ENCODE peak calls at places on chromosomes 6 and 20, in five cellular contexts. One of them, this sample, is unnamed. For H3K9me3, H3K4me1 and H3K27me3, the result is how much of the 10 kb centered on the place peaks cover.

GRCh38 chr6:127792616-127793015 is 108.2 kb downstream of the THEMIS start:
- DNase-seq in iPS DF 6.9: no peak
- DNase-seq in CD8-positive, alpha-beta memory T cell: no peak
- DNase-seq in neural progenitor cell: no peak
- DNase-seq in cardiac muscle cell: no peak
- DNase-seq in this sample: no peak

GRCh38 chr6:140957334-140957733 is 1175.4 kb upstream of the GJE1 start:
- DNase-seq in neural progenitor cell: no peak
- DNase-seq in CD8-positive, alpha-beta memory T cell: no peak
- DNase-seq in cardiac muscle cell: no peak
- DNase-seq in iPS DF 6.9: no peak
- DNase-seq in this sample: no peak

GRCh38 chr20:41138217-41138526 is 829 bp downstream of the PLCG1 start:
- DNase-seq in cardiac muscle cell: no peak
- DNase-seq in CD8-positive, alpha-beta memory T cell: no peak
- DNase-seq in neural progenitor cell: no peak
- DNase-seq in iPS DF 6.9: no peak
- DNase-seq in this sample: no peak

GRCh38 chr20:5751856-5752255 is 1.7 kb downstream of the SHLD1 start:
- DNase-seq in neural progenitor cell: no peak
- DNase-seq in iPS DF 6.9: no peak
- DNase-seq in cardiac muscle cell: no peak
- DNase-seq in CD8-positive, alpha-beta memory T cell: no peak
- DNase-seq in this sample: no peak

GRCh38 chr6:104640141-104640700 is 219.5 kb downstream of the HACE1 start:
- DNase-seq in iPS DF 6.9: no peak
- DNase-seq in neural progenitor cell: no peak
- DNase-seq in CD8-positive, alpha-beta memory T cell: no peak
- DNase-seq in cardiac muscle cell: no peak
- DNase-seq in this sample: no peak

GRCh38 chr20:46893877-46894578 is 615 bp upstream of the EYA2 start:
- DNase-seq in neural progenitor cell: no peak
- DNase-seq in cardiac muscle cell: no peak
- DNase-seq in CD8-positive, alpha-beta memory T cell: no peak
- DNase-seq in iPS DF 6.9: no peak
- DNase-seq in this sample: no peak

GRCh38 chr6:90425161-90425641 is 128.6 kb upstream of the BACH2 start:
- DNase-seq in iPS DF 6.9: no peak
- DNase-seq in neural progenitor cell: no peak
- DNase-seq in CD8-positive, alpha-beta memory T cell: no peak
- DNase-seq in cardiac muscle cell: no peak
- DNase-seq in this sample: no peak

GRCh38 chr6:56766806-56767178 is 124.1 kb upstream of the DST start:
- DNase-seq in iPS DF 6.9: no peak
- DNase-seq in CD8-positive, alpha-beta memory T cell: no peak
- DNase-seq in neural progenitor cell: no peak
- DNase-seq in cardiac muscle cell: no peak
- DNase-seq in this sample: no peak

GRCh38 chr20:38299963-38300362 is 4.0 kb upstream of the BPI start:
- DNase-seq in iPS DF 6.9: no peak
- DNase-seq in CD8-positive, alpha-beta memory T cell: no peak
- DNase-seq in neural progenitor cell: no peak
- DNase-seq in cardiac muscle cell: no peak
- DNase-seq in this sample: no peak

GRCh38 chr6:169841907-169842606 is 90.6 kb downstream of the ERMARD start:
- DNase-seq in iPS DF 6.9: no peak
- DNase-seq in neural progenitor cell: no peak
- DNase-seq in cardiac muscle cell: no peak
- DNase-seq in CD8-positive, alpha-beta memory T cell: no peak
- DNase-seq in this sample: no peak

GRCh38 chr20:4957939-4958362 is 43.4 kb downstream of the SLC23A2 start:
- DNase-seq in cardiac muscle cell: no peak
- DNase-seq in CD8-positive, alpha-beta memory T cell: no peak
- DNase-seq in neural progenitor cell: no peak
- DNase-seq in iPS DF 6.9: no peak
- DNase-seq in this sample: no peak

GRCh38 chr6:100620085-100620484 is 155.4 kb upstream of the SIM1 start:
- DNase-seq in iPS DF 6.9: no peak
- DNase-seq in CD8-positive, alpha-beta memory T cell: no peak
- DNase-seq in cardiac muscle cell: no peak
- DNase-seq in neural progenitor cell: no peak
- DNase-seq in this sample: no peak

GRCh38 chr6:109512271-109512817 is 29.3 kb upstream of the ZBTB24 start:
- DNase-seq in neural progenitor cell: no peak
- DNase-seq in CD8-positive, alpha-beta memory T cell: no peak
- DNase-seq in cardiac muscle cell: no peak
- DNase-seq in iPS DF 6.9: no peak
- DNase-seq in this sample: no peak

GRCh38 chr6:22248513-22249308 is 48.1 kb downstream of the PRL start:
- DNase-seq in cardiac muscle cell: no peak
- DNase-seq in iPS DF 6.9: no peak
- DNase-seq in CD8-positive, alpha-beta memory T cell: no peak
- DNase-seq in neural progenitor cell: no peak
- DNase-seq in this sample: no peak

GRCh38 chr6:157266274-157267101 is 56.8 kb downstream of the TMEM242 start:
- DNase-seq in iPS DF 6.9: no peak
- DNase-seq in CD8-positive, alpha-beta memory T cell: no peak
- DNase-seq in cardiac muscle cell: no peak
- DNase-seq in neural progenitor cell: no peak
- DNase-seq in this sample: no peak

GRCh38 chr6:156461647-156462046 is 315.5 kb upstream of the ARID1B start:
- DNase-seq in cardiac muscle cell: no peak
- DNase-seq in neural progenitor cell: no peak
- DNase-seq in iPS DF 6.9: no peak
- DNase-seq in CD8-positive, alpha-beta memory T cell: no peak
- DNase-seq in this sample: no peak

GRCh38 chr6:165662671-165663282 is at the start of gene PDE10A:
- DNase-seq in neural progenitor cell: peak
- DNase-seq in iPS DF 6.9: no peak
- DNase-seq in CD8-positive, alpha-beta memory T cell: no peak
- DNase-seq in cardiac muscle cell: peak
- DNase-seq in this sample: no peak

GRCh38 chr20:20370087-20370575 is 2.2 kb downstream of the INSM1 start:
- DNase-seq in cardiac muscle cell: no peak
- DNase-seq in neural progenitor cell: no peak
- DNase-seq in CD8-positive, alpha-beta memory T cell: no peak
- DNase-seq in iPS DF 6.9: no peak
- DNase-seq in this sample: no peak

GRCh38 chr6:26224940-26225847 is 138.0 kb downstream of the HFE start:
- DNase-seq in cardiac muscle cell: peak
- DNase-seq in CD8-positive, alpha-beta memory T cell: no peak
- DNase-seq in neural progenitor cell: peak
- DNase-seq in iPS DF 6.9: no peak
- DNase-seq in this sample: no peak

GRCh38 chr6:42704251-42704936 is 18.0 kb downstream of the PRPH2 start:
- DNase-seq in cardiac muscle cell: peak
- DNase-seq in CD8-positive, alpha-beta memory T cell: no peak
- DNase-seq in iPS DF 6.9: peak
- DNase-seq in neural progenitor cell: no peak
- DNase-seq in this sample: no peak

GRCh38 chr20:25481235-25481917 is 73.9 kb downstream of the GINS1 start:
- DNase-seq in iPS DF 6.9: no peak
- DNase-seq in cardiac muscle cell: no peak
- DNase-seq in CD8-positive, alpha-beta memory T cell: no peak
- DNase-seq in neural progenitor cell: no peak
- DNase-seq in this sample: no peak

GRCh38 chr6:80259113-80259512 is 152.6 kb downstream of the BCKDHB start:
- DNase-seq in cardiac muscle cell: no peak
- DNase-seq in CD8-positive, alpha-beta memory T cell: no peak
- DNase-seq in neural progenitor cell: no peak
- DNase-seq in iPS DF 6.9: no peak
- DNase-seq in this sample: no peak

GRCh38 chr6:159279790-159280277 is 110.6 kb downstream of the FNDC1 start:
- DNase-seq in iPS DF 6.9: no peak
- DNase-seq in CD8-positive, alpha-beta memory T cell: no peak
- DNase-seq in neural progenitor cell: no peak
- DNase-seq in cardiac muscle cell: no peak
- DNase-seq in this sample: no peak

GRCh38 chr6:39240155-39240757 is 11.0 kb upstream of the KCNK5 start:
- DNase-seq in CD8-positive, alpha-beta memory T cell: no peak
- DNase-seq in neural progenitor cell: no peak
- DNase-seq in cardiac muscle cell: no peak
- DNase-seq in iPS DF 6.9: no peak
- DNase-seq in this sample: no peak

GRCh38 chr6:26335631-26336323 is 29.2 kb upstream of the BTN3A2 start:
- DNase-seq in iPS DF 6.9: no peak
- DNase-seq in neural progenitor cell: no peak
- DNase-seq in cardiac muscle cell: no peak
- DNase-seq in CD8-positive, alpha-beta memory T cell: no peak
- DNase-seq in this sample: no peak

GRCh38 chr6:66396549-66396948 is 689.5 kb upstream of the EYS start:
- DNase-seq in iPS DF 6.9: no peak
- DNase-seq in CD8-positive, alpha-beta memory T cell: no peak
- DNase-seq in neural progenitor cell: no peak
- DNase-seq in cardiac muscle cell: no peak
- DNase-seq in this sample: no peak

GRCh38 chr6:152151930-152152329 is 344.4 kb downstream of the ESR1 start:
- DNase-seq in cardiac muscle cell: no peak
- DNase-seq in CD8-positive, alpha-beta memory T cell: no peak
- DNase-seq in iPS DF 6.9: no peak
- DNase-seq in neural progenitor cell: no peak
- DNase-seq in this sample: no peak

GRCh38 chr6:72941751-72942150 is 283.5 kb downstream of the KHDC1L start:
- DNase-seq in neural progenitor cell: no peak
- DNase-seq in CD8-positive, alpha-beta memory T cell: no peak
- DNase-seq in cardiac muscle cell: no peak
- DNase-seq in iPS DF 6.9: no peak
- DNase-seq in this sample: no peak

GRCh38 chr6:88662653-88663174 is 300.7 kb downstream of the RNGTT start:
- DNase-seq in iPS DF 6.9: no peak
- DNase-seq in CD8-positive, alpha-beta memory T cell: no peak
- DNase-seq in neural progenitor cell: no peak
- DNase-seq in cardiac muscle cell: no peak
- DNase-seq in this sample: no peak

GRCh38 chr6:88665131-88665530 is 298.3 kb downstream of the RNGTT start:
- DNase-seq in iPS DF 6.9: no peak
- DNase-seq in CD8-positive, alpha-beta memory T cell: no peak
- DNase-seq in neural progenitor cell: no peak
- DNase-seq in cardiac muscle cell: no peak
- DNase-seq in this sample: no peak

GRCh38 chr6:88661136-88661535 is 302.3 kb downstream of the RNGTT start:
- DNase-seq in cardiac muscle cell: no peak
- DNase-seq in CD8-positive, alpha-beta memory T cell: no peak
- DNase-seq in neural progenitor cell: no peak
- DNase-seq in iPS DF 6.9: no peak
- DNase-seq in this sample: no peak

GRCh38 chr6:88663801-88664200 is 299.6 kb downstream of the RNGTT start:
- DNase-seq in cardiac muscle cell: no peak
- DNase-seq in CD8-positive, alpha-beta memory T cell: no peak
- DNase-seq in iPS DF 6.9: no peak
- DNase-seq in neural progenitor cell: no peak
- DNase-seq in this sample: no peak

DNA sequence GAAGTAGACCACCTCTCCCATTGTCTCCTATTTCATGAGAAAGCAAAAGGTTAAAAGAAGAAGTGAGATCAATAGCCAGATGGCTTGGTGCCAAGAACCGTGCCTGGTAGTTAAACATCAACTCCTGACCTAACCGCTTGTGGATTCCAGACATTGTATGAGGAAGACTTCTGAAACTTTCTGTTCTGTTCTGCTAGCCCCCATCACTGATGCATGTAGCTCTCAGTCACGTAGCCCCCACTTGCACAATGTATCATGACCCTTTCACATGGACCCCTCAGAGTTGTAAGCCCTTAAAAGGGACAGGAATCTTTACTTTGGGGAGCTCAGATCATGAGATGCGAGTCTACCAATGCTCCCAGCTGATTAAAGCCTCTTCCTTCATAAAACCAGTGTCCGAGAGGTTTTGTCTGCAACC is 301.2 kb downstream of the RNGTT start:
- DNase-seq in CD8-positive, alpha-beta memory T cell: no peak
- DNase-seq in cardiac muscle cell: no peak
- DNase-seq in iPS DF 6.9: no peak
- DNase-seq in neural progenitor cell: no peak
- DNase-seq in this sample: no peak
- H3K9me3 ChIP-seq in CD8-positive, alpha-beta memory T cell: under half
- H3K9me3 ChIP-seq in cardiac muscle cell: under half
- H3K9me3 ChIP-seq in iPS DF 6.9: under half
- H3K9me3 ChIP-seq in neural progenitor cell: under half
- H3K9me3 ChIP-seq in this sample: half or more

DNA sequence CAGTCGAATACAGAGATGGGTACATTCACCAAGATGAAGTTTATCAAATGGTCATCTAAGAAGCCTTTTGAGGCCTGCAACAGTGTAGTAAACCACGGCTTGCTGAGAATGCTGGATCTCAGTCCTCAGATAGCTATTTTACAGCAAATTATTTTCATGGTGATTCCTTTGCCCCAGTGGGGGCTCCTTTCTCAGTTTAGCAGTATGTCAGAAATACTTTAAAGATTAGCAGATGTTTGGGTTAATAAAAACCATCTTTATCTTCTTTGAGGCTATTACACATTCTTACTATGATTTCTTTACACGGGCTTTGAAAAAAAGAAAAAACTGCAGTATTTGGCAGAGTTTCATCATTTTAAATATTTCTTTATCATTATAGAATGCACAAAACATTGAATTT is 10.7 kb downstream of the MYLIP start:
- DNase-seq in cardiac muscle cell: no peak
- DNase-seq in iPS DF 6.9: no peak
- DNase-seq in neural progenitor cell: no peak
- DNase-seq in CD8-positive, alpha-beta memory T cell: no peak
- DNase-seq in this sample: no peak
- H3K4me1 ChIP-seq in cardiac muscle cell: under half
- H3K4me1 ChIP-seq in iPS DF 6.9: under half
- H3K4me1 ChIP-seq in neural progenitor cell: under half
- H3K4me1 ChIP-seq in CD8-positive, alpha-beta memory T cell: under half
- H3K4me1 ChIP-seq in this sample: half or more

GRCh38 chr6:71886184-71887005 is at the start of gene RIMS1:
- DNase-seq in CD8-positive, alpha-beta memory T cell: no peak
- DNase-seq in neural progenitor cell: peak
- DNase-seq in cardiac muscle cell: peak
- DNase-seq in iPS DF 6.9: no peak
- DNase-seq in this sample: no peak
- H3K27me3 ChIP-seq in CD8-positive, alpha-beta memory T cell: under half
- H3K27me3 ChIP-seq in neural progenitor cell: under half
- H3K27me3 ChIP-seq in cardiac muscle cell: under half
- H3K27me3 ChIP-seq in iPS DF 6.9: under half
- H3K27me3 ChIP-seq in this sample: under half

GRCh38 chr20:43804781-43805180 is 78.0 kb upstream of the GTSF1L start:
- DNase-seq in iPS DF 6.9: no peak
- DNase-seq in CD8-positive, alpha-beta memory T cell: no peak
- DNase-seq in cardiac muscle cell: no peak
- DNase-seq in neural progenitor cell: no peak
- DNase-seq in this sample: no peak
- H3K9me3 ChIP-seq in iPS DF 6.9: under half
- H3K9me3 ChIP-seq in CD8-positive, alpha-beta memory T cell: under half
- H3K9me3 ChIP-seq in cardiac muscle cell: under half
- H3K9me3 ChIP-seq in neural progenitor cell: under half
- H3K9me3 ChIP-seq in this sample: under half

This sample was measured in left lung.